ENCODE peak calls at places on chromosome 13, in six cellular contexts. One of them, this sample, is unnamed. For H3K36me3, the result is how much of the 10 kb centered on the place peaks cover.

GRCh38 chr13:27276188-27276587 is 5.6 kb downstream of the RASL11A start:
- DNase-seq in adrenal gland: no peak
- DNase-seq in brain microvascular endothelial cell: no peak
- DNase-seq in PC-3: no peak
- DNase-seq in mucosa of descending colon: no peak
- DNase-seq in H1: no peak
- DNase-seq in this sample: peak

GRCh38 chr13:28358673-28359072 is 136.3 kb downstream of the FLT1 start:
- DNase-seq in PC-3: no peak
- DNase-seq in adrenal gland: no peak
- DNase-seq in mucosa of descending colon: no peak
- DNase-seq in brain microvascular endothelial cell: no peak
- DNase-seq in H1: no peak
- DNase-seq in this sample: no peak

GRCh38 chr13:43089912-43090498 is 66.6 kb downstream of the DNAJC15 start:
- DNase-seq in adrenal gland: no peak
- DNase-seq in mucosa of descending colon: no peak
- DNase-seq in H1: no peak
- DNase-seq in brain microvascular endothelial cell: no peak
- DNase-seq in PC-3: no peak
- DNase-seq in this sample: no peak

GRCh38 chr13:76672422-76672821 is 213.8 kb downstream of the KCTD12 start:
- DNase-seq in brain microvascular endothelial cell: no peak
- DNase-seq in PC-3: peak
- DNase-seq in H1: no peak
- DNase-seq in mucosa of descending colon: no peak
- DNase-seq in adrenal gland: peak
- DNase-seq in this sample: no peak

GRCh38 chr13:99314640-99315176 is 7.5 kb upstream of the GPR183 start:
- DNase-seq in H1: no peak
- DNase-seq in PC-3: no peak
- DNase-seq in mucosa of descending colon: no peak
- DNase-seq in brain microvascular endothelial cell: peak
- DNase-seq in adrenal gland: no peak
- DNase-seq in this sample: no peak

GRCh38 chr13:44273991-44274810 is 99.4 kb upstream of the SERP2 start:
- DNase-seq in mucosa of descending colon: no peak
- DNase-seq in H1: no peak
- DNase-seq in PC-3: peak
- DNase-seq in brain microvascular endothelial cell: no peak
- DNase-seq in adrenal gland: no peak
- DNase-seq in this sample: no peak

GRCh38 chr13:20193142-20193923 is 595 bp upstream of the GJB2 start:
- DNase-seq in PC-3: peak
- DNase-seq in mucosa of descending colon: no peak
- DNase-seq in brain microvascular endothelial cell: no peak
- DNase-seq in H1: peak
- DNase-seq in adrenal gland: no peak
- DNase-seq in this sample: no peak

GRCh38 chr13:41746259-41746658 is 214.7 kb downstream of the VWA8 start:
- DNase-seq in PC-3: peak
- DNase-seq in adrenal gland: no peak
- DNase-seq in brain microvascular endothelial cell: peak
- DNase-seq in H1: no peak
- DNase-seq in mucosa of descending colon: no peak
- DNase-seq in this sample: peak

GRCh38 chr13:94710881-94711560 is 1.3 kb downstream of the SOX21 start:
- DNase-seq in H1: peak
- DNase-seq in brain microvascular endothelial cell: no peak
- DNase-seq in mucosa of descending colon: no peak
- DNase-seq in adrenal gland: no peak
- DNase-seq in PC-3: peak
- DNase-seq in this sample: no peak

GRCh38 chr13:80359459-80360297 is 18.8 kb upstream of the SPRY2 start:
- DNase-seq in adrenal gland: no peak
- DNase-seq in H1: peak
- DNase-seq in PC-3: no peak
- DNase-seq in brain microvascular endothelial cell: no peak
- DNase-seq in mucosa of descending colon: no peak
- DNase-seq in this sample: no peak

GRCh38 chr13:49693191-49693733 is 2.0 kb upstream of the EBPL start:
- DNase-seq in PC-3: peak
- DNase-seq in mucosa of descending colon: no peak
- DNase-seq in brain microvascular endothelial cell: no peak
- DNase-seq in H1: no peak
- DNase-seq in adrenal gland: no peak
- DNase-seq in this sample: no peak

GRCh38 chr13:70613295-70613694 is 505.0 kb upstream of the KLHL1 start:
- DNase-seq in mucosa of descending colon: no peak
- DNase-seq in PC-3: peak
- DNase-seq in adrenal gland: no peak
- DNase-seq in brain microvascular endothelial cell: no peak
- DNase-seq in H1: no peak
- DNase-seq in this sample: no peak

DNA sequence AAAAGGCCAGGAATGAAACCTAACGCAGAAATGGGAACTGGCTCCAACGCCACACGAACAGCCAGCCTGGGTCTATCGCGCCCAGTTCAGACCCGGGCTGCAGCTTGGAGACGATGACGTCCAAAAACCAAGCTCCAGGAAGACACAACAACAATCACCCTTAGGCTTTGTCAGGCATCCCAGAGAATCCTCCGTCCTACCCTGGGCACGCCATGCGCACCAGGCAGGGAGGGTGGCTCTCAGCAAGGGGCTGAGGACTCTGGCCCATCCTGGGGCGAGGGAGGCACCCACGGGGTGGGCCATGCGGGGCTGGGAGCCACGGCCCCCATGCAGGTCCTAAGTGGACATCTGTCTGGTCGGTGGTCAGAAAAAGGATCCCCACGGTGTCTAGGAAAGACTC is 9.0 kb downstream of the RASA3 start:
- DNase-seq in PC-3: no peak
- DNase-seq in brain microvascular endothelial cell: no peak
- DNase-seq in adrenal gland: no peak
- DNase-seq in mucosa of descending colon: peak
- DNase-seq in H1: no peak
- DNase-seq in this sample: no peak
- H3K4me3 ChIP-seq in PC-3: no peak
- H3K4me3 ChIP-seq in brain microvascular endothelial cell: no peak
- H3K4me3 ChIP-seq in adrenal gland: no peak
- H3K4me3 ChIP-seq in mucosa of descending colon: no peak
- H3K4me3 ChIP-seq in H1: no peak
- H3K4me3 ChIP-seq in this sample: no peak

DNA sequence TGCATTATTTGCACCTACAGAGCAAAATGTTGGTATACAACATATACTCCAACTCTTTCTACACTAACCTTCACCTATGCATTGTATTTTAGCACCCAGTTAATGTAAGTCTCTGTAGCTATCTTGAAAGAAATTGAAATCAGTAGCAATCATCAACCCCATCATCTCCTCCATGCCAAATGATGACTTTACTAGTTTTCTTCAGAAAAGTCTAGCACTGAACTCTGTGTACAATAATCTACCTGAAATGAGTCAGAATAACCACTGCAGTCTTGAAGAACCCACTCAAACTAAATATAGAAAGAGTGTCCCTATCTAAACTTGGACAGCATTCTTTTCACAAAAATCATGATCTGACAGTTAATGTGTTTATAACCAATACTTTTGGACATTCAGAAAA is 9.8 kb downstream of the IRS2 start:
- DNase-seq in PC-3: peak
- DNase-seq in mucosa of descending colon: no peak
- DNase-seq in adrenal gland: no peak
- DNase-seq in brain microvascular endothelial cell: no peak
- DNase-seq in H1: no peak
- DNase-seq in this sample: no peak
- H3K36me3 ChIP-seq in PC-3: under half
- H3K36me3 ChIP-seq in mucosa of descending colon: under half
- H3K36me3 ChIP-seq in adrenal gland: under half
- H3K36me3 ChIP-seq in brain microvascular endothelial cell: under half
- H3K36me3 ChIP-seq in H1: under half
- H3K36me3 ChIP-seq in this sample: under half

GRCh38 chr13:52711277-52711676 is 28.3 kb downstream of the CNMD start:
- DNase-seq in PC-3: no peak
- DNase-seq in adrenal gland: no peak
- DNase-seq in mucosa of descending colon: no peak
- DNase-seq in H1: no peak
- DNase-seq in brain microvascular endothelial cell: no peak
- DNase-seq in this sample: no peak
- TF ChIP-seq CTCF in PC-3: no peak
- TF ChIP-seq CTCF in adrenal gland: no peak
- TF ChIP-seq CTCF in mucosa of descending colon: no peak
- TF ChIP-seq CTCF in H1: peak
- TF ChIP-seq CTCF in brain microvascular endothelial cell: no peak
- TF ChIP-seq CTCF in this sample: no peak

GRCh38 chr13:111506621-111507020 is 186.2 kb downstream of the TEX29 start:
- DNase-seq in adrenal gland: no peak
- DNase-seq in brain microvascular endothelial cell: no peak
- DNase-seq in mucosa of descending colon: peak
- DNase-seq in PC-3: no peak
- DNase-seq in H1: no peak
- DNase-seq in this sample: no peak
- H3K4me3 ChIP-seq in adrenal gland: no peak
- H3K4me3 ChIP-seq in brain microvascular endothelial cell: no peak
- H3K4me3 ChIP-seq in mucosa of descending colon: no peak
- H3K4me3 ChIP-seq in PC-3: no peak
- H3K4me3 ChIP-seq in H1: no peak
- H3K4me3 ChIP-seq in this sample: no peak